ENCODE peak calls at places on chromosomes 16 and 17, in four cellular contexts. One of them, this sample, is unnamed.

GRCh38 chr17:72119963-72120877 is 600 bp upstream of the SOX9 start:
- DNase-seq in esophagus muscularis mucosa: no peak
- DNase-seq in ascending aorta: no peak
- DNase-seq in fibroblast of lung: peak
- DNase-seq in this sample: peak

GRCh38 chr17:50344712-50345380 is 1.1 kb upstream of the XYLT2 start:
- DNase-seq in esophagus muscularis mucosa: no peak
- DNase-seq in ascending aorta: no peak
- DNase-seq in fibroblast of lung: no peak
- DNase-seq in this sample: no peak

GRCh38 chr17:31842416-31843381 is 16.3 kb downstream of the COPRS start:
- DNase-seq in esophagus muscularis mucosa: no peak
- DNase-seq in ascending aorta: no peak
- DNase-seq in fibroblast of lung: peak
- DNase-seq in this sample: peak

GRCh38 chr16:66079671-66080070 is 286.8 kb upstream of the CDH5 start:
- DNase-seq in esophagus muscularis mucosa: no peak
- DNase-seq in ascending aorta: no peak
- DNase-seq in fibroblast of lung: peak
- DNase-seq in this sample: no peak

GRCh38 chr16:4315185-4316102 is at the start of gene GLIS2:
- DNase-seq in esophagus muscularis mucosa: no peak
- DNase-seq in ascending aorta: no peak
- DNase-seq in fibroblast of lung: peak
- DNase-seq in this sample: peak

GRCh38 chr16:7334801-7335560 is 2.3 kb downstream of the RBFOX1 start:
- DNase-seq in esophagus muscularis mucosa: no peak
- DNase-seq in ascending aorta: no peak
- DNase-seq in fibroblast of lung: no peak
- DNase-seq in this sample: no peak

GRCh38 chr17:16418684-16419066 is 3.3 kb downstream of the TRPV2 start:
- DNase-seq in esophagus muscularis mucosa: no peak
- DNase-seq in ascending aorta: no peak
- DNase-seq in fibroblast of lung: no peak
- DNase-seq in this sample: no peak

GRCh38 chr17:69551212-69552010 is 136.9 kb downstream of the MAP2K6 start:
- DNase-seq in esophagus muscularis mucosa: no peak
- DNase-seq in ascending aorta: no peak
- DNase-seq in fibroblast of lung: peak
- DNase-seq in this sample: peak

GRCh38 chr16:46702030-46702429 is 12.6 kb downstream of the ORC6 start:
- DNase-seq in esophagus muscularis mucosa: no peak
- DNase-seq in ascending aorta: no peak
- DNase-seq in fibroblast of lung: no peak
- DNase-seq in this sample: no peak

GRCh38 chr16:57843400-57843799 is 41.1 kb upstream of the KIFC3 start:
- DNase-seq in esophagus muscularis mucosa: no peak
- DNase-seq in ascending aorta: no peak
- DNase-seq in fibroblast of lung: no peak
- DNase-seq in this sample: no peak

GRCh38 chr17:27396045-27396444 is 60.2 kb upstream of the KSR1 start:
- DNase-seq in esophagus muscularis mucosa: no peak
- DNase-seq in ascending aorta: no peak
- DNase-seq in fibroblast of lung: no peak
- DNase-seq in this sample: no peak

GRCh38 chr17:47719411-47720152 is 13.5 kb upstream of the TBX21 start:
- DNase-seq in esophagus muscularis mucosa: no peak
- DNase-seq in ascending aorta: no peak
- DNase-seq in fibroblast of lung: peak
- DNase-seq in this sample: peak

GRCh38 chr17:51164911-51165679 is 1.1 kb upstream of the NME2 start:
- DNase-seq in esophagus muscularis mucosa: no peak
- DNase-seq in ascending aorta: no peak
- DNase-seq in fibroblast of lung: no peak
- DNase-seq in this sample: no peak

GRCh38 chr17:73791644-73792043 is 147.4 kb upstream of the SDK2 start:
- DNase-seq in esophagus muscularis mucosa: no peak
- DNase-seq in ascending aorta: no peak
- DNase-seq in fibroblast of lung: no peak
- DNase-seq in this sample: no peak

GRCh38 chr16:23691483-23692189 is 12.9 kb downstream of the PLK1 start:
- DNase-seq in esophagus muscularis mucosa: no peak
- DNase-seq in ascending aorta: no peak
- DNase-seq in fibroblast of lung: peak
- DNase-seq in this sample: no peak

GRCh38 chr16:70553645-70554044 is 30.0 kb downstream of the SF3B3 start:
- DNase-seq in esophagus muscularis mucosa: no peak
- DNase-seq in ascending aorta: no peak
- DNase-seq in fibroblast of lung: peak
- DNase-seq in this sample: peak

GRCh38 chr17:1683489-1683888 is 1.2 kb downstream of the PRPF8 start:
- DNase-seq in esophagus muscularis mucosa: no peak
- DNase-seq in ascending aorta: no peak
- DNase-seq in fibroblast of lung: no peak
- DNase-seq in this sample: no peak

GRCh38 chr17:1686086-1686485 is 1.4 kb upstream of the PRPF8 start:
- DNase-seq in esophagus muscularis mucosa: no peak
- DNase-seq in ascending aorta: no peak
- DNase-seq in fibroblast of lung: no peak
- DNase-seq in this sample: peak

DNA sequence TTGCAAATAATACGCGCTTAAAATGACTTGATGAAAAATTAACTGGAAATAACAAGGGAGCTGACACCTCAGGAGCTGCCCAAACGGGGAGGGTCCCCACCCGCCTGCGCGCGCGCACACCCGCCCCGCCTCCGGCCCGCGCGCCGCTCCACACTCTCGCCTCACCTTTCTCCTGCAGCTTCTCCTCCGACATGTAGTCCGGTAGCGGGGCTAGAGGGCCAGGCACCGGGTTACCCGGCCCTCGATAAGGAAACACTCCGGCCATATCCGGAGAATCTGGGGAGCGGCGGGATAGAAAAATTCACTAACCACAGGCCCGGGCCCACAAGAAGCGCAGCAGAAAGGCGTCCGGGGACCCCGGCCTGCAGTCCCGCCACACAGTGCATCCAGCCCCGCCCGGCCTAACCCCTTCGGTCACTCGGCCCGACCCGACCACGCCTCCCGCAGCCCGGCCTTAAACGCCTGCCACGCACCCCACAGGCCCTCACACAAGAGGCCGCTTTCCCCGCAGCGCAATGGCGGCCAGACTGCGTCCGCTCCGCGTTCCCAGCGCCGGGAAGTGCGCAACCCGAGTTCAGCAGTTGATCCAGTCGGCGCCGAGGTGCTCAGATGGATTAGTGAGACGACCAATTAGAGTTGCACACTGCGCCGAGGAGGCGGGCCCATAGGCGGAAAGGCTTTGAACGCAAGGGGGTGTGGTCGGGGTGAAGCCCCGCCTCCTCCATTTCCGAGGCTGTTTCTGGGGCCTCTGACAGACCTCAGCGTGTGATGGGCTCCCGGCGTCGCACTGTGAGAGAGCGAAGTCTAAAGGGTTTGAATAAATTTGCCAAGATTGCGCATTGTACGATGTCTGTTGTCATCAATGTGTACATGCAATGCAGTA is at the start of gene PRPF8:
- DNase-seq in esophagus muscularis mucosa: peak
- DNase-seq in ascending aorta: peak
- DNase-seq in fibroblast of lung: peak
- DNase-seq in this sample: peak
- H3K4me3 ChIP-seq in esophagus muscularis mucosa: peak
- H3K4me3 ChIP-seq in ascending aorta: peak
- H3K4me3 ChIP-seq in fibroblast of lung: peak
- H3K4me3 ChIP-seq in this sample: peak

GRCh38 chr16:85279402-85279801 is 167.1 kb upstream of the CIBAR2 start:
- DNase-seq in esophagus muscularis mucosa: no peak
- DNase-seq in ascending aorta: no peak
- DNase-seq in fibroblast of lung: no peak
- DNase-seq in this sample: no peak

GRCh38 chr16:85276741-85277140 is 164.5 kb upstream of the CIBAR2 start:
- DNase-seq in esophagus muscularis mucosa: no peak
- DNase-seq in ascending aorta: no peak
- DNase-seq in fibroblast of lung: no peak
- DNase-seq in this sample: no peak

GRCh38 chr16:85279874-85280545 is 167.7 kb upstream of the CIBAR2 start:
- DNase-seq in esophagus muscularis mucosa: no peak
- DNase-seq in ascending aorta: no peak
- DNase-seq in fibroblast of lung: peak
- DNase-seq in this sample: peak

GRCh38 chr16:85281181-85281580 is 168.9 kb upstream of the CIBAR2 start:
- DNase-seq in esophagus muscularis mucosa: no peak
- DNase-seq in ascending aorta: no peak
- DNase-seq in fibroblast of lung: no peak
- DNase-seq in this sample: no peak

GRCh38 chr16:85278851-85279250 is 166.6 kb upstream of the CIBAR2 start:
- DNase-seq in esophagus muscularis mucosa: no peak
- DNase-seq in ascending aorta: no peak
- DNase-seq in fibroblast of lung: no peak
- DNase-seq in this sample: peak
- TF ChIP-seq CTCF in esophagus muscularis mucosa: no peak
- TF ChIP-seq CTCF in ascending aorta: no peak
- TF ChIP-seq CTCF in fibroblast of lung: no peak
- TF ChIP-seq CTCF in this sample: no peak

DNA sequence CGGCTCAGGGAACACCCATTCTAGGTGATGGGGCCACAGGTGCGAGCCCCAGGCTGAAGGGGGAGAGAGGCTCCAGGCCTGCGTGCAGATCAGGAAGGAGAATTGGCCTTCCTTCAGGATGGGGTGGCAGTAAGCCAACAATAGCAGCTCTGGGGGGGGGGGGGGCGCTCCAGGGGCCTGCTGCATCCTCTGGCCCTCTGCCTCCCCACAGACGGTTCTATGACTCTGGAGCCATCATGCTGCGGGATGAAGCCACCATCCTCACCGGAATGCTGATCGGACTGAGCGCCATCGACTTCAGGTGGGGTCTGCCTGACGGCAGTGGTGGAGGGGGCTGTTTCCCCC is 6.1 kb downstream of the RUNDC3A start:
- DNase-seq in esophagus muscularis mucosa: no peak
- DNase-seq in ascending aorta: no peak
- DNase-seq in fibroblast of lung: no peak
- DNase-seq in this sample: no peak
- H3K4me3 ChIP-seq in esophagus muscularis mucosa: no peak
- H3K4me3 ChIP-seq in ascending aorta: no peak
- H3K4me3 ChIP-seq in fibroblast of lung: no peak
- H3K4me3 ChIP-seq in this sample: no peak

DNA sequence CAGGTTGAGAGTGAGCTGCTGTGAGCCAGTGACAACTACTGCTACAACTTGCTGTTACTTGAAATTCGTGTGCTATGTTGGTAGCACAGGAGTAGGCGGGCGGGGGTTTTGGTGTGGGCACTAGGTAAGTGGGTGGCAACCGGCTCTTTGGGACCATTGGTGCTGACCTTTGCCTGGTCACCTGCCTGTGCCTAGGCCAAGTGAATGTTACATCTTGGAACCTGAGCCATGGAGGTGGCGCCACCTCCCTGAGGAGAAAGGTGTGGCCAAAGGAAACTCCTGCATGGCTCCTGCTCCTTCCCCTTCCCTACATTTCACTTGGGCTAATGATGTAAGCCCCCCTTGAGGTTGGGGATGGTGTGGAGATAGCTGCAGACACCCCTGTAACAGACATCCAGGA is 25.4 kb upstream of the ARHGAP23 start:
- DNase-seq in esophagus muscularis mucosa: no peak
- DNase-seq in ascending aorta: no peak
- DNase-seq in fibroblast of lung: no peak
- DNase-seq in this sample: no peak
- TF ChIP-seq CTCF in esophagus muscularis mucosa: no peak
- TF ChIP-seq CTCF in ascending aorta: no peak
- TF ChIP-seq CTCF in fibroblast of lung: no peak
- TF ChIP-seq CTCF in this sample: peak

GRCh38 chr16:83804366-83804765 is 3.4 kb upstream of the HSBP1 start:
- DNase-seq in esophagus muscularis mucosa: no peak
- DNase-seq in ascending aorta: no peak
- DNase-seq in fibroblast of lung: no peak
- DNase-seq in this sample: no peak

GRCh38 chr16:83806036-83806435 is 1.7 kb upstream of the HSBP1 start:
- DNase-seq in esophagus muscularis mucosa: no peak
- DNase-seq in ascending aorta: no peak
- DNase-seq in fibroblast of lung: no peak
- DNase-seq in this sample: no peak

GRCh38 chr16:83802135-83802534 is 5.6 kb upstream of the HSBP1 start:
- DNase-seq in esophagus muscularis mucosa: no peak
- DNase-seq in ascending aorta: no peak
- DNase-seq in fibroblast of lung: peak
- DNase-seq in this sample: peak

GRCh38 chr16:83802559-83802958 is 5.2 kb upstream of the HSBP1 start:
- DNase-seq in esophagus muscularis mucosa: no peak
- DNase-seq in ascending aorta: no peak
- DNase-seq in fibroblast of lung: no peak
- DNase-seq in this sample: no peak

DNA sequence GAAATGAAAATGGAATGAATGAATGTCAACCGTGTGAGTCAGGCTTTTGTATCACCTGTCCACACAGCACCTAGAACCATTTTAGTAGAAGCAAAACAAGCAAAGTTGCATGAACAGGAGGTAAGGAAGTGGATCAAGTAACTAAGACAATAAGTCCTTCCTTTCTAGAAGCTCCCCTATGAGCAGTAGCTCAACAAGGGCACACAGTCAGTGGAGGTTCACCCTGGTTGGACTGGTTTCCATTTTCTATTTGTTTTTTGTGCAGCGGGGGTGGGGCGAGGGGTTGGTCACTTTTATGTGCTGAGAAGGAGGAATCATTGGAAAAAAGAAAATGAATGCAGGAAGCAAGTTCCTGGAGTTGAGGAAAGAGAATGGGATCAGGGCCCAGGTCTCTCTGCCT is 4.0 kb upstream of the HSBP1 start:
- DNase-seq in esophagus muscularis mucosa: no peak
- DNase-seq in ascending aorta: no peak
- DNase-seq in fibroblast of lung: no peak
- DNase-seq in this sample: no peak
- H3K4me3 ChIP-seq in esophagus muscularis mucosa: no peak
- H3K4me3 ChIP-seq in ascending aorta: no peak
- H3K4me3 ChIP-seq in fibroblast of lung: no peak
- H3K4me3 ChIP-seq in this sample: no peak

This sample was measured in fibroblast of villous mesenchyme.